ENCODE peak calls at places on chromosomes 16 and 17, in eight cellular contexts. E, T, Z, Q, V, G, N and X are unnamed samples.

GRCh38 chr17:50564916-50565315 is 4.4 kb downstream of the CACNA1G start:
- DNase-seq in G (peak; percentile 44), Z (peak; percentile 61), T (peak; percentile 93), E (peak; percentile 48), N (no peak), Q (no peak), V (no peak), X (peak; percentile 50)

GRCh38 chr17:673200-673681 is 41.4 kb downstream of the VPS53 start:
- DNase-seq in N (no peak), V (no peak), T (no peak), G (peak; percentile 83), Z (no peak), Q (no peak), E (no peak), X (no peak)

GRCh38 chr16:65641049-65641448 is 519.2 kb upstream of the CDH11 start:
- DNase-seq in V (no peak), Z (no peak), N (no peak), G (no peak), Q (no peak), T (no peak), E (no peak), X (no peak)

GRCh38 chr17:77197115-77197514 is 56.3 kb downstream of the SEC14L1 start:
- DNase-seq in E (no peak), G (no peak), T (no peak), V (no peak), Q (no peak), Z (no peak), N (no peak), X (no peak)

GRCh38 chr16:2142942-2143868 is 5.2 kb upstream of the RAB26 start:
- DNase-seq in T (no peak), V (no peak), G (no peak), Q (no peak), E (no peak), Z (no peak), N (peak; percentile 51), X (no peak)

GRCh38 chr17:27846042-27846655 is 45.8 kb upstream of the NOS2 start:
- DNase-seq in N (no peak), G (no peak), Z (no peak), V (no peak), Q (no peak), E (no peak), T (no peak), X (no peak)

GRCh38 chr16:6753553-6753952 is 579.1 kb upstream of the RBFOX1 start:
- DNase-seq in T (no peak), E (no peak), Z (no peak), V (no peak), G (no peak), N (no peak), Q (no peak), X (no peak)

GRCh38 chr16:8627456-8627855 is 6.0 kb downstream of the METTL22 start:
- DNase-seq in T (no peak), E (no peak), G (no peak), V (no peak), Z (no peak), N (no peak), Q (no peak), X (no peak)

GRCh38 chr17:74180336-74180735 is 23.1 kb upstream of the RPL38 start:
- DNase-seq in G (no peak), T (no peak), V (no peak), E (no peak), N (no peak), Z (no peak), Q (no peak), X (no peak)

GRCh38 chr16:88505405-88506082 is 52.5 kb downstream of the ZFPM1 start:
- DNase-seq in T (peak; percentile 47), E (peak; percentile 89), N (peak; percentile 37), Z (no peak), V (peak; percentile 69), G (no peak), Q (peak; percentile 39), X (no peak)

GRCh38 chr17:21072623-21073278 is 29.9 kb upstream of the USP22 start:
- DNase-seq in E (no peak), G (no peak), N (no peak), Z (no peak), V (no peak), T (no peak), Q (no peak), X (no peak)

GRCh38 chr16:2701272-2701671 is 18.8 kb downstream of the PRSS27 start:
- DNase-seq in V (no peak), G (no peak), E (no peak), N (no peak), T (no peak), Z (no peak), Q (no peak), X (no peak)

GRCh38 chr16:57795431-57795878 is 6.8 kb downstream of the KIFC3 start:
- DNase-seq in V (peak; percentile 79), G (peak; percentile 49), E (peak; percentile 38), N (peak; percentile 66), Z (peak; percentile 50), T (peak; percentile 59), Q (peak; percentile 72), X (no peak)

DNA sequence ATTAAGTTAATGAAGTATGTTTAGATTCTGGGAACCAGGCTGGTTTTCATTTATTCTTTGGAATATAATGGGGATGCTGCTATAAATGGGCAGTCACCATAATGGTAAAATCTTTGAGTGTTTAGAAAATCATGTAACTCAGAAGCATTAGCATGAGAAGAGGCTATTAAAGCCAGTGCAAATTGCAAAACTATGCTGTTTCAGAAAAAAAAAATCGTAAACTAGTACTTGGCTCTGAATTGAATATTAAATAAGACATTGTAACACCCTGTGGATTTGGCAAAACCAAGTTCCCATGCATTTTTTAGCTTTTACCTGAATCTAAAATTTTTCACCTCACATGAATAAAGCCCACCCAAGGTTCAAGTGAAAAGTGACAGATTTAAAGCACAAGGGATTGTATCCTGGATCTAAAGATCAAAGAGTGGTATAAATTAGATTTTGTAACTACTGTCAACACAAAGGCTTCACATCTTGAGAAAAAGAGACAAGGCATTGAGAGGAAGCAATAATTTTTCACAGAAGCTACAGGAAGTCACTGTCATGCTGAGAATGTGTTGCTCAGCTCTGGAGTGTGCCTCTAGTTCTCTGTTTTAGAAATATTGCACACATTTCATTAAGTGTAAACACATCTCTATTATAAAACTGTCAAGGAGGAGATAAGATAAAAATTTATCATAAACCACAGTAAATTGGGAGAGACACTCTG is 142.2 kb downstream of the ABCA8 start:
- DNase-seq in N (no peak), V (no peak), E (no peak), T (peak; percentile 19), G (peak; percentile 22), Q (no peak), Z (no peak), X (no peak)
- H3K27ac ChIP-seq in N (no peak overlapping the region), V (no peak overlapping the region), E (no peak overlapping the region), T (no peak overlapping the region), G (no peak overlapping the region), Q (no peak overlapping the region), Z (no peak overlapping the region), X (no peak overlapping the region)

GRCh38 chr17:33292981-33293867 is at the start of gene ASIC2:
- DNase-seq in Z (no peak), E (peak; percentile 18), V (peak; percentile 40), N (peak; percentile 29), G (peak; percentile 63), Q (peak; percentile 28), T (peak; percentile 45), X (no peak)
- H3K4me3 ChIP-seq in Z (peak within 1 kb of the TSS; percentile 34), E (peak within 1 kb of the TSS; percentile 27), V (peak within 1 kb of the TSS; percentile 57), N (no peak within 1 kb of the TSS), G (peak within 1 kb of the TSS; percentile 31), Q (peak within 1 kb of the TSS; percentile 64), T (peak within 1 kb of the TSS; percentile 53), X (peak within 1 kb of the TSS; percentile 43)

GRCh38 chr16:75565640-75566039 is 539 bp upstream of the GABARAPL2 start:
- DNase-seq in G (no peak), Q (peak; percentile 3), T (no peak), Z (no peak), E (no peak), N (no peak), V (no peak), X (no peak)
- H3K27ac ChIP-seq in G (peak overlapping the region; percentile 34), Q (no peak overlapping the region), T (peak overlapping the region; percentile 4), Z (peak overlapping the region; percentile 76), E (peak overlapping the region; percentile 78), N (no peak overlapping the region), V (peak overlapping the region; percentile 79), X (peak overlapping the region; percentile 71)

GRCh38 chr17:15998031-15998574 is 1.4 kb downstream of the ZSWIM7 start:
- DNase-seq in N (no peak), G (no peak), Z (no peak), Q (peak; percentile 64), V (no peak), T (no peak), E (no peak), X (no peak)
- H3K4me3 ChIP-seq in N (peak overlapping the region; percentile 85), G (no peak overlapping the region), Z (peak overlapping the region; percentile 95), Q (peak overlapping the region; percentile 94), V (peak overlapping the region; percentile 95), T (peak overlapping the region; percentile 84), E (no peak overlapping the region), X (no peak overlapping the region)

GRCh38 chr17:37359682-37360188 is 16.1 kb upstream of the C17orf78 start:
- DNase-seq in N (no peak), Q (no peak), Z (no peak), E (peak; percentile 8), V (no peak), T (peak; percentile 41), G (no peak), X (no peak)
- H3K27ac ChIP-seq in N (peak overlapping the region; percentile 66), Q (peak overlapping the region; percentile 77), Z (peak overlapping the region; percentile 87), E (peak overlapping the region; percentile 89), V (peak overlapping the region; percentile 92), T (peak overlapping the region; percentile 49), G (peak overlapping the region; percentile 47), X (peak overlapping the region; percentile 96)

GRCh38 chr17:34255381-34255732 is 272 bp downstream of the CCL2 start:
- DNase-seq in V (no peak), T (peak; percentile 67), Q (no peak), Z (no peak), G (peak; percentile 68), N (no peak), E (no peak), X (no peak)
- H3K4me3 ChIP-seq in V (peak overlapping the region; percentile 40), T (peak overlapping the region; percentile 78), Q (no peak overlapping the region), Z (peak overlapping the region; percentile 46), G (peak overlapping the region; percentile 51), N (no peak overlapping the region), E (peak overlapping the region; percentile 23), X (peak overlapping the region; percentile 51)

GRCh38 chr16:52283581-52284375 is 263.2 kb downstream of the TOX3 start:
- DNase-seq in T (no peak), Z (no peak), E (no peak), Q (no peak), G (no peak), N (no peak), V (no peak), X (no peak)

DNA sequence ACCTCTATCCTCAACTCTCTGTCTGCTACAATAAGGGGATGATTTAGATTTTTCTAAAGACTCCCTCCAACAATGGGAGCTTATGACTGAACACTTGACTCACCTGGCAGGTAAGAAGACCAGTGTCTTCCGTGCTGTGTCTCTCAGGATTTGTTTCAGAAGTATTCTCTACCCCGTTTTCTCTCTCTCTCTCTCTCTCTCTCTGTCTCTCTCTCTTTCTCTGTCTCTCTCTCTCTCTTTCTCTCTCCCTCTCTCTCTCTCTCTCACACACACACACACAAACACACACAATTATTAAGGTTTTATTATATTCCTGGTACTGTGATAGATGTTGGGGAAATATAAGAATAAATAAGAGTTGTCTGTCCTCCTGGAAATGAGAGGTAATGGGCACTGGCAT is 263.9 kb downstream of the TOX3 start:
- DNase-seq in N (no peak), G (peak; percentile 66), T (peak; percentile 23), Z (no peak), Q (no peak), E (no peak), V (no peak), X (no peak)
- H3K27ac ChIP-seq in N (no peak overlapping the region), G (no peak overlapping the region), T (no peak overlapping the region), Z (no peak overlapping the region), Q (no peak overlapping the region), E (no peak overlapping the region), V (no peak overlapping the region), X (no peak overlapping the region)